ENCODE peak calls at places on chromosomes 7 and 10, in four cellular contexts. Z is right lobe of liver; W is heart right ventricle; H is CD4-positive, CD25-positive, alpha-beta regulatory T cell. R is an unnamed sample. For H3K36me3, the result is how much of the 10 kb centered on the place peaks cover.

GRCh38 chr10:129741280-129741977 is 222.6 kb downstream of the EBF3 start:
- DNase-seq in Z (peak), W (no peak), H (no peak), R (no peak)

GRCh38 chr10:93067443-93068365 is 6.0 kb upstream of the CYP26A1 start:
- DNase-seq in Z (no peak), W (no peak), H (no peak), R (no peak)

GRCh38 chr7:51187941-51188340 is 128.7 kb downstream of the COBL start:
- DNase-seq in Z (no peak), W (peak), H (no peak), R (no peak)

GRCh38 chr7:37718585-37718984 is 35.0 kb downstream of the GPR141 start:
- DNase-seq in Z (no peak), W (no peak), H (no peak), R (no peak)

GRCh38 chr10:26858707-26859034 is 2.1 kb downstream of the ABI1 start:
- DNase-seq in Z (no peak), W (no peak), H (no peak), R (no peak)

GRCh38 chr10:116698364-116698763 is 44.0 kb downstream of the HSPA12A start:
- DNase-seq in Z (no peak), W (no peak), H (no peak), R (no peak)

GRCh38 chr7:50665403-50666123 is 100.4 kb upstream of the DDC start:
- DNase-seq in Z (no peak), W (no peak), H (no peak), R (no peak)

GRCh38 chr10:112379635-112380296 is 5.8 kb downstream of the ACSL5 start:
- DNase-seq in Z (peak), W (no peak), H (no peak), R (no peak)

GRCh38 chr10:58393317-58393716 is 8.1 kb downstream of the TFAM start:
- DNase-seq in Z (no peak), W (no peak), H (no peak), R (no peak)

GRCh38 chr10:70555371-70555770 is 47.2 kb downstream of the PRF1 start:
- DNase-seq in Z (no peak), W (no peak), H (no peak), R (no peak)

GRCh38 chr10:15384154-15384553 is 13.1 kb upstream of the FAM171A1 start:
- DNase-seq in Z (no peak), W (no peak), H (no peak), R (no peak)

GRCh38 chr7:80413395-80413955 is 98.4 kb downstream of the GNAT3 start:
- DNase-seq in Z (no peak), W (no peak), H (no peak), R (no peak)

GRCh38 chr10:3045471-3046209 is 21.7 kb upstream of the PFKP start:
- DNase-seq in Z (no peak), W (peak), H (no peak), R (no peak)

GRCh38 chr7:94276797-94277196 is 117.9 kb upstream of the COL1A2 start:
- DNase-seq in Z (no peak), W (no peak), H (no peak), R (no peak)

GRCh38 chr10:74213571-74214162 is 62.6 kb downstream of the ADK start:
- DNase-seq in Z (no peak), W (peak), H (peak), R (no peak)

GRCh38 chr10:103617362-103618026 is 124.0 kb downstream of the NEURL1 start:
- DNase-seq in Z (peak), W (no peak), H (no peak), R (no peak)

GRCh38 chr7:151115121-151115835 is 29.0 kb downstream of the AGAP3 start:
- DNase-seq in Z (no peak), W (no peak), H (peak), R (no peak)

GRCh38 chr7:68246189-68246633 is 1249.6 kb downstream of the TYW1 start:
- DNase-seq in Z (no peak), W (no peak), H (no peak), R (no peak)

GRCh38 chr10:30436200-30436599 is 2.2 kb downstream of the MAP3K8 start:
- DNase-seq in Z (no peak), W (peak), H (no peak), R (no peak)

GRCh38 chr7:126750207-126750911 is 502.4 kb downstream of the GRM8 start:
- DNase-seq in Z (no peak), W (no peak), H (no peak), R (no peak)

GRCh38 chr7:112162161-112163020 is 43.8 kb downstream of the DOCK4 start:
- DNase-seq in Z (peak), W (peak), H (no peak), R (no peak)

GRCh38 chr10:1180071-1180730 is 124.0 kb downstream of the WDR37 start:
- DNase-seq in Z (peak), W (no peak), H (no peak), R (no peak)

GRCh38 chr10:95211606-95212279 is 17.7 kb downstream of the ACSM6 start:
- DNase-seq in Z (no peak), W (no peak), H (no peak), R (no peak)

GRCh38 chr10:35643151-35643975 is 1.3 kb upstream of the FZD8 start:
- DNase-seq in Z (peak), W (peak), H (no peak), R (peak)

GRCh38 chr10:24209421-24209770 is 458 bp downstream of the KIAA1217 start:
- DNase-seq in Z (no peak), W (no peak), H (peak), R (no peak)

GRCh38 chr7:48132792-48133191 is 38.5 kb upstream of the ABCA13 start:
- DNase-seq in Z (no peak), W (no peak), H (no peak), R (no peak)

GRCh38 chr10:6327906-6328707 is 125.4 kb downstream of the PFKFB3 start:
- DNase-seq in Z (no peak), W (no peak), H (no peak), R (no peak)

GRCh38 chr10:63256047-63256773 is 123.1 kb downstream of the NRBF2 start:
- DNase-seq in Z (no peak), W (no peak), H (no peak), R (no peak)

GRCh38 chr10:113454341-113455061 is 98.4 kb upstream of the HABP2 start:
- DNase-seq in Z (peak), W (peak), H (peak), R (peak)

GRCh38 chr7:7972128-7972527 is 3.5 kb downstream of the GLCCI1 start:
- DNase-seq in Z (no peak), W (no peak), H (peak), R (no peak)

GRCh38 chr7:129501760-129502707 is at the start of gene SMKR1:
- DNase-seq in Z (peak), W (peak), H (peak), R (peak)

GRCh38 chr7:149489391-149490024 is 8.1 kb downstream of the ZNF746 start:
- DNase-seq in Z (no peak), W (no peak), H (no peak), R (no peak)
- H3K36me3 ChIP-seq in Z (under half), W (half or more), H (half or more), R (under half)

GRCh38 chr7:134811798-134812197 is 32.4 kb downstream of the CALD1 start:
- DNase-seq in Z (no peak), W (no peak), H (no peak), R (no peak)
- H3K36me3 ChIP-seq in Z (under half), W (under half), H (under half), R (under half)

GRCh38 chr10:114849674-114850073 is 28.1 kb downstream of the FHIP2A start:
- DNase-seq in Z (no peak), W (no peak), H (no peak), R (no peak)

GRCh38 chr10:114845978-114846693 is 24.6 kb downstream of the FHIP2A start:
- DNase-seq in Z (no peak), W (no peak), H (peak), R (no peak)

GRCh38 chr10:114851336-114851735 is 29.8 kb downstream of the FHIP2A start:
- DNase-seq in Z (no peak), W (no peak), H (no peak), R (no peak)

GRCh38 chr10:114852197-114852596 is 30.6 kb downstream of the FHIP2A start:
- DNase-seq in Z (no peak), W (no peak), H (no peak), R (no peak)

DNA sequence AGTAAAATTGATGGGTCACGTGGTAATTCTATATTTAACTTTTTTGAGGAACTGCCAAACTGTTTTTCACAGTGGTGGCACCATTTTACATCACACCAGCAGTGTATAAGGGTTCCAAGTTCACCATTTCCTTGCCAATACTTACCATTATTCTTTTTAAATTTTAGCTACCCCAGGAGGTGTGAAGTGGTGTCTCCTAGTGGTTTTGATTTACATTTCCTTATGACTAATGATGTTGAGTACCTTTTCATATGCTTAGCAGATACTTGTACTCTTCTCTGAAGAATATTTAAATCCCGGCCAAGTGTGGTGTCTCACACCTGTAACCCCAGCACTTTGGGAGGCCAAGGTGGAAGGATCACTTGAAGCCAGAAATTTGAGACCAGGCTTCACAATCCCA is 28.5 kb downstream of the FHIP2A start:
- DNase-seq in Z (no peak), W (no peak), H (no peak), R (no peak)
- H3K36me3 ChIP-seq in Z (under half), W (half or more), H (half or more), R (under half)

GRCh38 chr7:73532224-73532623 is 10.1 kb upstream of the BAZ1B start:
- DNase-seq in Z (no peak), W (no peak), H (no peak), R (no peak)
- H3K36me3 ChIP-seq in Z (under half), W (under half), H (under half), R (under half)

GRCh38 chr7:131499801-131500200 is 56.6 kb downstream of the PODXL start:
- DNase-seq in Z (no peak), W (no peak), H (no peak), R (no peak)
- H3K36me3 ChIP-seq in Z (under half), W (half or more), H (under half), R (under half)

GRCh38 chr7:158680754-158681153 is 23.9 kb downstream of the NCAPG2 start:
- DNase-seq in Z (no peak), W (no peak), H (no peak), R (no peak)
- H3K36me3 ChIP-seq in Z (under half), W (under half), H (under half), R (under half)

GRCh38 chr10:68734349-68734748 is 13.3 kb downstream of the CCAR1 start:
- DNase-seq in Z (no peak), W (no peak), H (no peak), R (no peak)
- H3K36me3 ChIP-seq in Z (under half), W (half or more), H (half or more), R (half or more)

GRCh38 chr7:35893649-35894048 is 92.8 kb downstream of the SEPTIN7 start:
- DNase-seq in Z (no peak), W (no peak), H (no peak), R (no peak)

GRCh38 chr7:35889870-35890269 is 89.0 kb downstream of the SEPTIN7 start:
- DNase-seq in Z (no peak), W (no peak), H (no peak), R (no peak)

GRCh38 chr7:35891004-35891830 is 90.4 kb downstream of the SEPTIN7 start:
- DNase-seq in Z (no peak), W (no peak), H (no peak), R (no peak)

GRCh38 chr7:35889001-35889400 is 88.1 kb downstream of the SEPTIN7 start:
- DNase-seq in Z (no peak), W (no peak), H (no peak), R (no peak)

GRCh38 chr7:35894721-35895120 is 93.9 kb downstream of the SEPTIN7 start:
- DNase-seq in Z (no peak), W (no peak), H (no peak), R (no peak)
- H3K36me3 ChIP-seq in Z (under half), W (half or more), H (under half), R (under half)

DNA sequence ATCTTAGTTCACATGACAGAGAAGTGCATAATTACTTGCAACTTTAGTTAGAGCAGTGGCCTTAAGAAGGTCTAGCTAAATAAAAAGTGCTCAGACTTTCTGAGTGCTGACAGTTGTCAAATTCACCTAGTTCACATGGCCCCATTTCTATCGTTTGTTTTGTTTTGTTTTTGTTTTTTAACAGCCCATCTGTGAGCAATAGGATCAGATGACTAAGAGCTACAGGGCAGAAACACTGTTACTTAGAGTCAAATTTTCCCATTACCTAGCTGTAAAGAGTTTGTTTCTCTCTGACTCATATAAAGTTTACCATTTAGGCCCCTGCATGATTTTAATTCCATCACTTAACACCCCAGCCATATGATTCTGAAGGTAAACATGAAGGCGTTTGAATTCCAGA is 18.8 kb downstream of the CAV1 start:
- DNase-seq in Z (no peak), W (no peak), H (no peak), R (no peak)
- H3K36me3 ChIP-seq in Z (under half), W (half or more), H (under half), R (under half)

R was measured in tibial nerve.